ENCODE peak calls at places on chromosome 19, in four cellular contexts. H is PC-9, F is suprapubic skin, N is ovary. W is an unnamed sample.

GRCh38 chr19:55643003-55643732 is at the start of gene ZNF581:
- DNase-seq in F (peak; percentile 91), N (peak; percentile 63), H (peak; percentile 79), W (peak; percentile 84)

GRCh38 chr19:35318679-35319448 is 10.1 kb upstream of the CD22 start:
- DNase-seq in N (peak; percentile 58), H (peak; percentile 98), F (no peak), W (no peak)

GRCh38 chr19:44871809-44872208 is 19.2 kb upstream of the TOMM40 start:
- DNase-seq in H (no peak), F (no peak), N (no peak), W (no peak)

GRCh38 chr19:37954421-37954874 is 47.4 kb downstream of the SIPA1L3 start:
- DNase-seq in H (no peak), F (no peak), N (no peak), W (no peak)

GRCh38 chr19:14081797-14082674 is 3.5 kb downstream of the C19orf67 start:
- DNase-seq in F (no peak), H (no peak), N (no peak), W (no peak)

GRCh38 chr19:3243851-3244700 is 19.6 kb downstream of the CELF5 start:
- DNase-seq in H (peak; percentile 21), F (no peak), N (no peak), W (no peak)

GRCh38 chr19:19661675-19662251 is 1.7 kb downstream of the ATP13A1 start:
- DNase-seq in H (no peak), F (no peak), N (no peak), W (no peak)

GRCh38 chr19:5932593-5933262 is 18.7 kb downstream of the CAPS start:
- DNase-seq in F (no peak), H (no peak), N (no peak), W (no peak)

GRCh38 chr19:52410276-52410675 is 12.6 kb downstream of the ZNF528 start:
- DNase-seq in F (no peak), N (no peak), H (no peak), W (no peak)

GRCh38 chr19:49801966-49802661 is 11.0 kb downstream of the FUZ start:
- DNase-seq in N (peak; percentile 97), H (no peak), F (peak; percentile 94), W (peak; percentile 93)

GRCh38 chr19:44807652-44808462 is 1.0 kb upstream of the BCAM start:
- DNase-seq in F (no peak), H (peak; percentile 94), N (peak; percentile 40), W (no peak)

GRCh38 chr19:608155-609000 is 18.7 kb downstream of the HCN2 start:
- DNase-seq in H (no peak), N (no peak), F (no peak), W (no peak)

GRCh38 chr19:6074709-6075403 is 35.4 kb downstream of the RFX2 start:
- DNase-seq in H (no peak), N (no peak), F (no peak), W (peak; percentile 66)

GRCh38 chr19:4559569-4559968 is at the start of gene SEMA6B:
- DNase-seq in F (no peak), N (no peak), H (no peak), W (no peak)

GRCh38 chr19:48510421-48511268 is 990 bp downstream of the LMTK3 start:
- DNase-seq in N (peak; percentile 57), H (peak; percentile 54), F (no peak), W (no peak)

GRCh38 chr19:7197169-7197759 is 97.0 kb downstream of the INSR start:
- DNase-seq in H (peak; percentile 63), F (peak; percentile 98), N (peak; percentile 95), W (peak; percentile 97)

GRCh38 chr19:30070970-30071632 is 129.1 kb downstream of the URI1 start:
- DNase-seq in N (no peak), H (no peak), F (peak; percentile 54), W (no peak)

GRCh38 chr19:58330458-58330857 is 3.7 kb downstream of the ZSCAN22 start:
- DNase-seq in F (no peak), H (peak; percentile 9), N (no peak), W (no peak)

GRCh38 chr19:7360393-7360984 is 11.8 kb downstream of the ARHGEF18 start:
- DNase-seq in N (no peak), F (no peak), H (no peak), W (no peak)

GRCh38 chr19:49057636-49058234 is at the start of gene CGB7:
- DNase-seq in F (no peak), H (peak; percentile 81), N (peak; percentile 56), W (no peak)

GRCh38 chr19:6125571-6125989 is 9.9 kb upstream of the ACSBG2 start:
- DNase-seq in H (peak; percentile 52), F (no peak), N (no peak), W (no peak)

GRCh38 chr19:4759388-4760284 is 31.9 kb upstream of the FEM1A start:
- DNase-seq in F (peak; percentile 88), N (peak; percentile 74), H (peak; percentile 58), W (peak; percentile 78)

GRCh38 chr19:47699360-47699917 is 13.8 kb upstream of the EHD2 start:
- DNase-seq in H (peak; percentile 53), F (no peak), N (no peak), W (no peak)

GRCh38 chr19:5046339-5047039 is 77.6 kb downstream of the KDM4B start:
- DNase-seq in N (no peak), F (no peak), H (peak; percentile 78), W (no peak)

GRCh38 chr19:35742121-35742724 is at the start of gene IGFLR1:
- DNase-seq in F (no peak), H (no peak), N (no peak), W (no peak)

GRCh38 chr19:315811-316210 is 24.6 kb upstream of the PLPP2 start:
- DNase-seq in F (no peak), H (no peak), N (no peak), W (no peak)

GRCh38 chr19:3108775-3109174 is 14.6 kb downstream of the GNA11 start:
- DNase-seq in F (no peak), H (peak; percentile 31), N (no peak), W (no peak)

GRCh38 chr19:35731353-35731752 is 10.9 kb downstream of the IGFLR1 start:
- DNase-seq in N (no peak), H (peak; percentile 68), F (no peak), W (no peak)

GRCh38 chr19:38213911-38214625 is 10.0 kb downstream of the DPF1 start:
- DNase-seq in F (peak; percentile 67), H (peak; percentile 72), N (no peak), W (no peak)

GRCh38 chr19:3720533-3720917 is 12.3 kb downstream of the TJP3 start:
- DNase-seq in H (no peak), N (no peak), F (no peak), W (no peak)

GRCh38 chr19:50826492-50827240 is 3.1 kb upstream of the KLK1 start:
- DNase-seq in H (no peak), F (no peak), N (no peak), W (no peak)

GRCh38 chr19:4379383-4380253 is 20.7 kb downstream of the SH3GL1 start:
- DNase-seq in N (no peak), H (peak; percentile 77), F (no peak), W (no peak)

GRCh38 chr19:5960005-5961001 is 17.6 kb downstream of the RANBP3 start:
- DNase-seq in F (no peak), H (no peak), N (no peak), W (no peak)

GRCh38 chr19:10797541-10798256 is 38.3 kb downstream of the TMED1 start:
- DNase-seq in F (no peak), N (no peak), H (no peak), W (no peak)

GRCh38 chr19:45464861-45465427 is 2.9 kb upstream of the FOSB start:
- DNase-seq in N (no peak), H (no peak), F (no peak), W (no peak)

GRCh38 chr19:10113964-10114650 is 2.6 kb downstream of the P2RY11 start:
- DNase-seq in N (no peak), H (no peak), F (no peak), W (no peak)

GRCh38 chr19:36482876-36483275 is 6.5 kb downstream of the ZNF566 start:
- DNase-seq in N (no peak), H (no peak), F (no peak), W (no peak)

GRCh38 chr19:39160889-39161672 is 35.5 kb downstream of the PAK4 start:
- DNase-seq in N (no peak), H (peak; percentile 25), F (no peak), W (no peak)

DNA sequence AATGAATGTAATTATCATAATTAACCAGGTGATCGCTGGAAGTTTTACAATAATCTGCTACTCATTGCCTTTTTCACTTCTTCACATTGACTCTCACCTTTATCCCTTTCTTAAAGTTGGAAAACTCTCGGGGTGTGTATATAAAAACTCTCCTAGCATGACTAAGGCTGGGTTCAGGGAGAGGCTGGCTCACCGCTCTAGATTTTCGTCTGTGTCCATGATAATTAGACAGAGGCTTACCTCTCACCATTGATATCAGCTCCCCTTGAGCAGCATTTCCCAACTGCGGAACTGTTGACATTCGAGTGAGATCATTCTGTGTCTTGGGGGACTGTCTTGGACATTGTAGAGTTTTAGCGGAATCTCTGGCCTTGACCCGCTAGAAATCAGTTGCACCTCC is 39.4 kb downstream of the NFIX start:
- DNase-seq in F (no peak), N (no peak), H (no peak), W (no peak)
- H3K4me3 ChIP-seq in F (peak overlapping the region; percentile 6), N (no peak overlapping the region), H (no peak overlapping the region), W (no peak overlapping the region)

DNA sequence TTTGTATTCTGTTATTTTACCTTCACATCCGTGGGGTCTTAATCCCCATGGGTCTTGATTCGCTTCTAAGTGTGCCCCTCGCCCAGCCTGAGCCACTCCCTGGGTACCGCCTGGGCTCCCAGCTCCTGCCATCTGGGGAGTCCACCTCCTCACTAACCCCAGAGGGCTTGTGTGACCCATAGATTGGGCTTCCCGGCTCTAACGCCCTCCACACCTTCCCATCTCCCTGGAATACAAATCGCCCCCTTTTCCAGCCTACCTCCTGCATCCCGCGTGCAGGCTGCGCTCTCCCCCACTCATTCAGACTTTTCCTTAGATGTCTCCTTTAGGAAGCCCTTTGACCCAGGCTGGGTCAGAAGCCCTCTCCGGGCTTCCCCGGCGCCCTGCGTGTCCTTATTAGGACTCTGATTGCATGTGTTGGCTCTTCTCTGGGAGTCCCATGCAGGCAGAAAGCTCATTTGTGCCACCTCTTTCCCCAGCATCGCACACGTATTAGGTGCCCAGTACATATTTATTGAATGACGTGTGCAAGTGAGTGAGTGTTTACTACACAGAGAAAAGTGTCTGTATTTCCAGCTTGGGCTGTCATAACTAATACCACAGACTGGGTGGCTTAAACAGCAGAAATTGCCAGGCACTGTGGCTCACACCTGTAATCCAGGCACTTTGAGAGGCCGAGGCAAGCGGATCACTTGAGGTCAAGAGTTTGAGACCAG is 757 bp downstream of the CCDC124 start:
- DNase-seq in F (no peak), H (peak; percentile 52), N (no peak), W (no peak)
- TF ChIP-seq CTCF in F (no peak), H (no peak), N (no peak), W (no peak)

DNA sequence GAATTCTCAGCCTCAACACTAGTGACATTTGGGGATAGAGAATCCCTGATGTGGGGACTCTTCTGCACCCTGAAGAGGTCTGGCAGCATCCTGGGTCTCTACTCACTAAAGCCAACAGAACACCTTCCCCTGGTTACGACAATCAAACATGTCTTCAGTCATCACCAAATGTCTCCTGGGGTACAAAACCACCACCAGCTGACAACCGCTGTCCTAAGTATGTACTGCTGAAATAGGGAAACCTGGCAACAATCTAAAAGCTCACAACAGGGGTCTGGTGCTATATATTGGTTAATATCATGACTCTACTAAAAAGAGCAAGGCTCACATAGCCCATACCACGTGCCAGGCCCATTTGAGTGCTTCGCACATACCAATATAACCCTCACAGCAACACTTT is 13.4 kb downstream of the AKT2 start:
- DNase-seq in N (no peak), H (no peak), F (no peak), W (no peak)
- H3K27ac ChIP-seq in N (no peak overlapping the region), H (no peak overlapping the region), F (no peak overlapping the region), W (no peak overlapping the region)

GRCh38 chr19:32570081-32570785 is 10.8 kb upstream of the PDCD5 start:
- DNase-seq in H (peak; percentile 61), F (no peak), N (peak; percentile 38), W (peak; percentile 33)
- H3K4me3 ChIP-seq in H (no peak overlapping the region), F (no peak overlapping the region), N (no peak overlapping the region), W (no peak overlapping the region)

GRCh38 chr19:43560687-43561086 is 14.6 kb downstream of the XRCC1 start:
- DNase-seq in N (no peak), H (no peak), F (no peak), W (no peak)
- TF ChIP-seq CTCF in N (no peak), H (no peak), F (no peak), W (no peak)

W was measured in coronary artery.